ENCODE peak calls at places on chromosomes 3 and 15, in four cellular contexts. X is fibroblast of pulmonary artery, N is fibroblast of villous mesenchyme, P is fibroblast of mammary gland. Z is an unnamed sample.

GRCh38 chr15:69125236-69125635 is 35.2 kb upstream of the GLCE start:
- DNase-seq in N (no peak), X (peak; percentile 25), P (no peak), Z (no peak)

GRCh38 chr15:94840794-94841587 is 609.6 kb downstream of the MCTP2 start:
- DNase-seq in P (peak; percentile 3), N (peak; percentile 5), X (peak; percentile 1), Z (peak; percentile 56)

GRCh38 chr15:62626903-62627302 is 415.6 kb upstream of the TPM1 start:
- DNase-seq in P (peak; percentile 30), X (no peak), N (no peak), Z (no peak)

GRCh38 chr3:130976706-130977105 is 49.9 kb downstream of the ASTE1 start:
- DNase-seq in N (no peak), P (no peak), X (no peak), Z (no peak)

GRCh38 chr3:186413615-186414415 is 51.8 kb upstream of the DGKG start:
- DNase-seq in P (peak; percentile 64), N (no peak), X (no peak), Z (peak; percentile 62)

GRCh38 chr3:141875893-141876380 is 506 bp upstream of the ATP1B3 start:
- DNase-seq in X (peak; percentile 80), P (peak; percentile 75), N (peak; percentile 75), Z (peak; percentile 61)

GRCh38 chr3:53273271-53273670 is 17.4 kb upstream of the TKT start:
- DNase-seq in X (no peak), P (no peak), N (no peak), Z (no peak)

GRCh38 chr15:57019496-57020160 is 101.2 kb downstream of the TCF12 start:
- DNase-seq in X (no peak), P (peak; percentile 79), N (no peak), Z (peak; percentile 7)

GRCh38 chr15:63277044-63277892 is at the start of gene APH1B:
- DNase-seq in X (peak; percentile 62), P (no peak), N (peak; percentile 75), Z (peak; percentile 62)

GRCh38 chr3:111392911-111393351 is 149.1 kb upstream of the CD96 start:
- DNase-seq in X (no peak), N (peak; percentile 21), P (no peak), Z (peak; percentile 57)

GRCh38 chr15:101028772-101029438 is 109.7 kb downstream of the LRRK1 start:
- DNase-seq in X (no peak), P (no peak), N (no peak), Z (no peak)

GRCh38 chr15:39960411-39960810 is 26.5 kb downstream of the EIF2AK4 start:
- DNase-seq in N (no peak), X (no peak), P (no peak), Z (no peak)

GRCh38 chr15:70509282-70510272 is 253.8 kb downstream of the UACA start:
- DNase-seq in X (no peak), N (no peak), P (no peak), Z (no peak)

GRCh38 chr3:39166134-39166710 is 12.8 kb upstream of the CSRNP1 start:
- DNase-seq in P (peak; percentile 93), X (peak; percentile 94), N (peak; percentile 96), Z (peak; percentile 90)

GRCh38 chr3:51798561-51798960 is 19.5 kb upstream of the IQCF6 start:
- DNase-seq in N (no peak), X (no peak), P (no peak), Z (no peak)

GRCh38 chr3:151093905-151094304 is 8.4 kb downstream of the MED12L start:
- DNase-seq in P (no peak), N (no peak), X (no peak), Z (no peak)

GRCh38 chr3:122986790-122987189 is 40.8 kb downstream of the SEMA5B start:
- DNase-seq in P (no peak), X (no peak), N (no peak), Z (no peak)

GRCh38 chr3:129824926-129825541 is 68.5 kb downstream of the TMCC1 start:
- DNase-seq in N (peak; percentile 59), P (peak; percentile 58), X (peak; percentile 73), Z (peak; percentile 75)

GRCh38 chr15:47437492-47437891 is 279.8 kb upstream of the SEMA6D start:
- DNase-seq in N (no peak), X (no peak), P (no peak), Z (no peak)

GRCh38 chr15:82674873-82675272 is 27.7 kb upstream of the CPEB1 start:
- DNase-seq in P (no peak), N (no peak), X (no peak), Z (no peak)

GRCh38 chr15:82681371-82681770 is 28.3 kb downstream of the AP3B2 start:
- DNase-seq in P (no peak), X (no peak), N (no peak), Z (no peak)

GRCh38 chr15:82677720-82678323 is 30.7 kb upstream of the CPEB1 start:
- DNase-seq in N (no peak), P (no peak), X (no peak), Z (no peak)

GRCh38 chr15:82679626-82680199 is 30.0 kb downstream of the AP3B2 start:
- DNase-seq in N (no peak), X (no peak), P (no peak), Z (no peak)

DNA sequence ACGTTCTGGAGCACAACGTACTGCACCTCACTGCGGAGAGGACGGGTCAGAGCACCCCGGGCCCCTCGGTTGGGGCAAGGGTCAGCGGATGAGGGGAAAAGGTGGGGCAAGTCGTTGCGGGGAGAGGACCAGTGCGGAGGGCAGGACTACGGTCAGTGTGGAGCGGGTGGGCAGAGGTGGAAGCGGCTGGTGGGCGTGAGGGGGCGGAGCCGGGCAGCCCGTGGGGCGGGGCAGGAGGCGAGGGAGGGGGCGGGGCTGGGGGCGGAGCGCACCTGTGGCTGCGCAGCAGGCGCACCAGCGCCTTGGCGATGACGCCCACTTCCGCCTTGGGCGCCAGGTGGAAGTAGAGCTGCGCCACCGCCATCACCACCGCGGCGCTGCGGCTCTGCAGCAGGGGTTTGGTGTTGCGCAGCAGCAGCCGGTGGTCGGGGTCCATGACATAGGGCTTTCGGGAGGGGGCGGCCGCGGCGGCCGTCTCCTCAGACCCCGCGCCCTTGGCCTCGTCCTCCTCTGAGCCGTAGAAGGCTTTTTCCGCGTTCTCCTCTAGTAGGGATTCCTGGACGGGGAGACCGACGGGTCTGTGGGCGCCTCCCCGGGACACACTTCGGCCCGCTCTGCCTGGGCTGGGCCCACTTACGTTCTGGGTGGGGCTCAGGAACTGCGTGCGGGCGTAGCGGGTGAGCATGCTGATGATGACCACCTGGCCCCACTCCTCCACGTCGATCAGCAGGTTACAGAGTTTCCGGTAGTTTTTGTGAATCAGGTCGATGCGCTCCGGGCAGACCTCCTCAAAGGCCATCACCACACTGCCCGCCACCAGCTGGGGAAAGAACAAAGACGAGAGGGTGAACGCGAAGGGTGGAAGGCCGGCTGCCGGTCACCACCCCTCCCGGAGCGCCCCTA is 29.2 kb downstream of the AP3B2 start:
- DNase-seq in X (no peak), N (no peak), P (no peak), Z (peak; percentile 58)
- TF ChIP-seq CTCF in X (no peak), N (no peak), P (no peak), Z (peak; percentile 18)

DNA sequence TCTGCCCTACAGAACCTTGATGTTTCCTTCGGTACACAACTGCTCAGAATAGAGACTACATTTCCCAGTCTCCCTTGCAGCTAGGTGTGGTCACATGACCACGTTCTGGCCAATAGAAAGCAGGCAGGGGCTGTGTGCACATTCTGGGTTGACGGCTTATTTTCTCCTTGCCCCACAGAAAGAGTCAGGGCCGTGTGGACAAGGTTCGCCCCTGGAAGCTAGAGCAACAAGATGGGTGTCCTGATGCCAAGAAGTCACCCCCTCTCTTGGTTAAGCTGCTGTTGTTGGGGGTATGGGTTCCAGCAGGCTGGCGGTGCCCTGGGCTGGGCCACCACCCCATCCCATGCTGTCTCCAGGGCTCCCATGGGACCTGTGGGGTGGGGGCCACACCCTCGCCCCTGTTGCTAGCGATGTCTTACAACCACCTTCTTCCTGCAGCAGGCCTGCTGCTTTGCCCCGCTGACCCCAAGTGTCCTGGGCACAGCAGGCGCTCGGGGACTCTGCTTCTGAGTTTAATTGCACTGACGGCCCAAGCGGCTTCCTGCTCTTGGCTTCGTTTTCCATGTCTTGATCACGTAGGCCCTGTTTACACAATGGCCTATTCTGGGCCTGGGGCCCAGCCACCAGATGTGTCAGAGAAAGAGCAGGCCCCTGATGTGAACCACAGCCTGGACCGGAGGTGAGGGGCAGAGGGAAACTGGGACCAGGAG is 24.9 kb downstream of the ABTB1 start:
- DNase-seq in N (peak; percentile 81), P (peak; percentile 83), X (peak; percentile 92), Z (peak; percentile 78)
- TF ChIP-seq CTCF in N (no peak), P (no peak), X (no peak), Z (no peak)

GRCh38 chr15:31455499-31455898 is 128.9 kb downstream of the KLF13 start:
- DNase-seq in N (no peak), P (no peak), X (no peak), Z (no peak)
- TF ChIP-seq CTCF in N (peak; percentile 37), P (no peak), X (peak; percentile 21), Z (peak; percentile 14)

GRCh38 chr3:124522226-124522625 is 208.0 kb upstream of the UMPS start:
- DNase-seq in X (no peak), N (no peak), P (no peak), Z (no peak)

GRCh38 chr3:124532071-124532470 is 198.2 kb upstream of the UMPS start:
- DNase-seq in P (no peak), X (no peak), N (no peak), Z (no peak)

GRCh38 chr3:124530916-124531315 is 199.3 kb upstream of the UMPS start:
- DNase-seq in X (no peak), N (no peak), P (no peak), Z (no peak)

GRCh38 chr3:124529826-124530571 is 200.3 kb upstream of the UMPS start:
- DNase-seq in N (no peak), P (peak; percentile 34), X (no peak), Z (no peak)

DNA sequence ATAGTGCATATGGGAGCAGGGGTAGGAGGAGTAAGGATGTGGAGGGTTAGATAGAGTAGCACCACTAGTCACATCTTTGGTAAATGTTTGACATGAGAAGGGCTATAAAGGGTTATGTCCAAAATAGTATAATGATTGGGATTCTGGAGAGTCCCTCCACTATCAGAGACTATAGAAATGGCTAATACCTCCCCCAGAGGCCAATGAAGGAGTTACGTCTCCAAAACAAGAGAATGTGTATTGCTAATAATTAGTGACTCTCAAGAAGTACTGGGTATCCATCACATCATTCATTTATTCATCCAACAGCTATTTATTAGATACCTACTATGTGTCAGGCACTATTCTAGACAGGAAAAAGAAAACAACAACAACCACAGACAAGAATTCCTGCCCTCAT is 203.7 kb upstream of the UMPS start:
- DNase-seq in X (no peak), N (no peak), P (no peak), Z (no peak)
- TF ChIP-seq CTCF in X (peak; percentile 18), N (peak; percentile 27), P (peak; percentile 16), Z (peak; percentile 9)

GRCh38 chr15:59173194-59173593 is 33.4 kb upstream of the LDHAL6B start:
- DNase-seq in N (no peak), P (no peak), X (no peak), Z (no peak)
- TF ChIP-seq CTCF in N (no peak), P (no peak), X (no peak), Z (no peak)

GRCh38 chr15:60798821-60799220 is 319.9 kb upstream of the ICE2 start:
- DNase-seq in P (peak; percentile 95), N (peak; percentile 47), X (peak; percentile 83), Z (peak; percentile 80)
- TF ChIP-seq CTCF in P (no peak), N (no peak), X (no peak), Z (no peak)

GRCh38 chr15:34725565-34725964 is 29.2 kb downstream of the GJD2 start:
- DNase-seq in N (no peak), X (no peak), P (no peak), Z (no peak)
- TF ChIP-seq CTCF in N (no peak), X (no peak), P (no peak), Z (no peak)